ENCODE peak calls at places on chromosome 1, in six cellular contexts. One of them, this sample, is unnamed.

GRCh38 chr1:8212443-8212920 is 105.4 kb upstream of the SLC45A1 start:
- DNase-seq in astrocyte of the spinal cord: no peak
- DNase-seq in ascending aorta: no peak
- DNase-seq in H9: no peak
- DNase-seq in epithelial cell of proximal tubule: no peak
- DNase-seq in GM10248: no peak
- DNase-seq in this sample: no peak

GRCh38 chr1:66357478-66358197 is 176.3 kb upstream of the SGIP1 start:
- DNase-seq in ascending aorta: no peak
- DNase-seq in epithelial cell of proximal tubule: no peak
- DNase-seq in astrocyte of the spinal cord: no peak
- DNase-seq in GM10248: no peak
- DNase-seq in H9: no peak
- DNase-seq in this sample: no peak

GRCh38 chr1:234963180-234963903 is 165.3 kb downstream of the TOMM20 start:
- DNase-seq in ascending aorta: peak; percentile 94
- DNase-seq in astrocyte of the spinal cord: peak; percentile 95
- DNase-seq in GM10248: peak; percentile 87
- DNase-seq in H9: no peak
- DNase-seq in epithelial cell of proximal tubule: no peak
- DNase-seq in this sample: peak; percentile 50

GRCh38 chr1:211613951-211614350 is 35.0 kb upstream of the SLC30A1 start:
- DNase-seq in astrocyte of the spinal cord: no peak
- DNase-seq in epithelial cell of proximal tubule: no peak
- DNase-seq in ascending aorta: peak; percentile 63
- DNase-seq in GM10248: no peak
- DNase-seq in H9: no peak
- DNase-seq in this sample: no peak

GRCh38 chr1:84704872-84705426 is 14.7 kb upstream of the SSX2IP start:
- DNase-seq in ascending aorta: no peak
- DNase-seq in astrocyte of the spinal cord: no peak
- DNase-seq in GM10248: no peak
- DNase-seq in epithelial cell of proximal tubule: no peak
- DNase-seq in H9: no peak
- DNase-seq in this sample: no peak

GRCh38 chr1:42529724-42530161 is 66.7 kb downstream of the CCDC30 start:
- DNase-seq in astrocyte of the spinal cord: peak; percentile 25
- DNase-seq in GM10248: no peak
- DNase-seq in H9: no peak
- DNase-seq in ascending aorta: no peak
- DNase-seq in epithelial cell of proximal tubule: peak; percentile 89
- DNase-seq in this sample: peak; percentile 65

GRCh38 chr1:41431490-41432350 is 52.8 kb downstream of the EDN2 start:
- DNase-seq in H9: no peak
- DNase-seq in ascending aorta: no peak
- DNase-seq in epithelial cell of proximal tubule: no peak
- DNase-seq in GM10248: no peak
- DNase-seq in astrocyte of the spinal cord: no peak
- DNase-seq in this sample: no peak

GRCh38 chr1:71071720-71072119 is 9.1 kb downstream of the ZRANB2 start:
- DNase-seq in astrocyte of the spinal cord: no peak
- DNase-seq in ascending aorta: no peak
- DNase-seq in GM10248: no peak
- DNase-seq in epithelial cell of proximal tubule: no peak
- DNase-seq in H9: no peak
- DNase-seq in this sample: no peak

GRCh38 chr1:29650476-29650875 is 414.2 kb downstream of the PTPRU start:
- DNase-seq in astrocyte of the spinal cord: no peak
- DNase-seq in epithelial cell of proximal tubule: no peak
- DNase-seq in ascending aorta: peak; percentile 34
- DNase-seq in H9: peak; percentile 5
- DNase-seq in GM10248: no peak
- DNase-seq in this sample: no peak

GRCh38 chr1:246724001-246724724 is at the start of gene SCCPDH:
- DNase-seq in H9: peak; percentile 71
- DNase-seq in GM10248: peak; percentile 94
- DNase-seq in ascending aorta: peak; percentile 84
- DNase-seq in astrocyte of the spinal cord: peak; percentile 74
- DNase-seq in epithelial cell of proximal tubule: no peak
- DNase-seq in this sample: peak; percentile 63

GRCh38 chr1:58739851-58740466 is 40.1 kb upstream of the MYSM1 start:
- DNase-seq in H9: no peak
- DNase-seq in astrocyte of the spinal cord: peak; percentile 75
- DNase-seq in epithelial cell of proximal tubule: no peak
- DNase-seq in ascending aorta: no peak
- DNase-seq in GM10248: peak; percentile 70
- DNase-seq in this sample: peak; percentile 69

GRCh38 chr1:111679541-111679940 is 59.7 kb downstream of the INKA2 start:
- DNase-seq in H9: no peak
- DNase-seq in astrocyte of the spinal cord: no peak
- DNase-seq in GM10248: no peak
- DNase-seq in ascending aorta: no peak
- DNase-seq in epithelial cell of proximal tubule: no peak
- DNase-seq in this sample: no peak

GRCh38 chr1:94514095-94514727 is 27.3 kb downstream of the F3 start:
- DNase-seq in GM10248: no peak
- DNase-seq in astrocyte of the spinal cord: no peak
- DNase-seq in epithelial cell of proximal tubule: no peak
- DNase-seq in H9: peak; percentile 36
- DNase-seq in ascending aorta: no peak
- DNase-seq in this sample: peak; percentile 53

GRCh38 chr1:110462964-110463363 is 12.0 kb downstream of the PROK1 start:
- DNase-seq in GM10248: no peak
- DNase-seq in H9: no peak
- DNase-seq in ascending aorta: no peak
- DNase-seq in epithelial cell of proximal tubule: no peak
- DNase-seq in astrocyte of the spinal cord: no peak
- DNase-seq in this sample: no peak

GRCh38 chr1:64864018-64864945 is 102.1 kb downstream of the JAK1 start:
- DNase-seq in H9: no peak
- DNase-seq in epithelial cell of proximal tubule: no peak
- DNase-seq in GM10248: peak; percentile 84
- DNase-seq in ascending aorta: peak; percentile 74
- DNase-seq in astrocyte of the spinal cord: no peak
- DNase-seq in this sample: peak; percentile 55

GRCh38 chr1:186440584-186440983 is 20.3 kb downstream of the PDC start:
- DNase-seq in GM10248: no peak
- DNase-seq in H9: no peak
- DNase-seq in ascending aorta: no peak
- DNase-seq in astrocyte of the spinal cord: peak; percentile 10
- DNase-seq in epithelial cell of proximal tubule: peak; percentile 33
- DNase-seq in this sample: peak; percentile 18

GRCh38 chr1:8348056-8348776 is 30.3 kb downstream of the SLC45A1 start:
- DNase-seq in astrocyte of the spinal cord: no peak
- DNase-seq in H9: no peak
- DNase-seq in GM10248: no peak
- DNase-seq in epithelial cell of proximal tubule: no peak
- DNase-seq in ascending aorta: no peak
- DNase-seq in this sample: no peak

GRCh38 chr1:77889240-77889637 is 815 bp downstream of the NEXN start:
- DNase-seq in ascending aorta: no peak
- DNase-seq in epithelial cell of proximal tubule: peak; percentile 25
- DNase-seq in GM10248: no peak
- DNase-seq in H9: no peak
- DNase-seq in astrocyte of the spinal cord: peak; percentile 74
- DNase-seq in this sample: peak; percentile 53

GRCh38 chr1:167016090-167016750 is 27.1 kb downstream of the MAEL start:
- DNase-seq in epithelial cell of proximal tubule: no peak
- DNase-seq in ascending aorta: no peak
- DNase-seq in GM10248: no peak
- DNase-seq in H9: no peak
- DNase-seq in astrocyte of the spinal cord: no peak
- DNase-seq in this sample: peak; percentile 9

GRCh38 chr1:98210064-98210463 is 289.2 kb upstream of the DPYD start:
- DNase-seq in GM10248: no peak
- DNase-seq in epithelial cell of proximal tubule: peak; percentile 3
- DNase-seq in H9: no peak
- DNase-seq in ascending aorta: no peak
- DNase-seq in astrocyte of the spinal cord: peak; percentile 90
- DNase-seq in this sample: no peak

GRCh38 chr1:87335175-87335992 is 6.7 kb downstream of the LMO4 start:
- DNase-seq in astrocyte of the spinal cord: peak; percentile 30
- DNase-seq in ascending aorta: peak; percentile 81
- DNase-seq in H9: peak; percentile 52
- DNase-seq in epithelial cell of proximal tubule: no peak
- DNase-seq in GM10248: peak; percentile 78
- DNase-seq in this sample: peak; percentile 39
- TF ChIP-seq CTCF in astrocyte of the spinal cord: no peak
- TF ChIP-seq CTCF in ascending aorta: no peak
- TF ChIP-seq CTCF in H9: no peak
- TF ChIP-seq CTCF in epithelial cell of proximal tubule: no peak
- TF ChIP-seq CTCF in GM10248: peak; percentile 41
- TF ChIP-seq CTCF in this sample: peak; percentile 33

GRCh38 chr1:179372160-179372559 is 6.4 kb downstream of the AXDND1 start:
- DNase-seq in epithelial cell of proximal tubule: no peak
- DNase-seq in GM10248: no peak
- DNase-seq in astrocyte of the spinal cord: no peak
- DNase-seq in ascending aorta: no peak
- DNase-seq in H9: no peak
- DNase-seq in this sample: no peak

GRCh38 chr1:179369751-179370341 is 4.1 kb downstream of the AXDND1 start:
- DNase-seq in ascending aorta: no peak
- DNase-seq in epithelial cell of proximal tubule: no peak
- DNase-seq in GM10248: peak; percentile 64
- DNase-seq in astrocyte of the spinal cord: peak; percentile 80
- DNase-seq in H9: no peak
- DNase-seq in this sample: peak; percentile 81

GRCh38 chr1:179365342-179366092 is at the start of gene AXDND1:
- DNase-seq in astrocyte of the spinal cord: peak; percentile 86
- DNase-seq in GM10248: peak; percentile 90
- DNase-seq in ascending aorta: peak; percentile 93
- DNase-seq in epithelial cell of proximal tubule: no peak
- DNase-seq in H9: peak; percentile 81
- DNase-seq in this sample: peak; percentile 79

DNA sequence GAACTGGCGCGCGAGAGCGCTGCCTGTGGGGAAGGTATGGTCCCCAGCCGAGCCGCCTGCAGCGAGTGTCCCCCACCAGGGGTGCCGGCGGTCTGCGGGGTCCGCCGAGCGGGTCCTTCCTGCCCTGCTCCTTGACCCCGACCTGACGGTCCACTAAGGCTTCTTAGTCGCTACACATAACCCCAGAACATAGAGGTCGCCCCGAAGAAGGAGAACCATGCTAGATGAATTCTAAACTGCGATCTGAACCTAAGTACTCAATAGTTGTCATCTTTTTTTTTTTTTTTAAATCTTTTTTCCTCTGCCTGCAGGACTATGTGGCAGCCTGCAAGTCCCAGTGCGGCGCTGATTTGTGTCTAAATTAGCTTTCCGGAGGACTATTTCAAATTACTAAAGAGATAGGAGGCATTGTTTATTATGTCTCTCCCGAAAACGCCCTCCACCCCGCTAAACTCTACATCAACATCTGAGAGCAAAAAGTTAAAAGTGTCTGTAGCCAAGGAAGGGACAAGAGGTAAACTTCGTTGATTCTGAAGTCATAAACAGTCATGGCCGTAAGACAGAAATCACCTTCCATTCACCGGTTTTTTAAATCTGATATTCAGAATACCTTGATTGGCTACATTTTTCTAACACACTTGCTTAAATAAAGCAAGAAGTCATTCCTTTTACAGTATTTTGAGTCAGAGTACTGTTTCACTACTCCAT is 476 bp downstream of the AXDND1 start:
- DNase-seq in ascending aorta: no peak
- DNase-seq in H9: no peak
- DNase-seq in astrocyte of the spinal cord: peak; percentile 21
- DNase-seq in epithelial cell of proximal tubule: no peak
- DNase-seq in GM10248: peak; percentile 15
- DNase-seq in this sample: peak; percentile 12
- TF ChIP-seq CTCF in ascending aorta: no peak
- TF ChIP-seq CTCF in H9: no peak
- TF ChIP-seq CTCF in astrocyte of the spinal cord: no peak
- TF ChIP-seq CTCF in epithelial cell of proximal tubule: peak; percentile 6
- TF ChIP-seq CTCF in GM10248: no peak
- TF ChIP-seq CTCF in this sample: no peak

DNA sequence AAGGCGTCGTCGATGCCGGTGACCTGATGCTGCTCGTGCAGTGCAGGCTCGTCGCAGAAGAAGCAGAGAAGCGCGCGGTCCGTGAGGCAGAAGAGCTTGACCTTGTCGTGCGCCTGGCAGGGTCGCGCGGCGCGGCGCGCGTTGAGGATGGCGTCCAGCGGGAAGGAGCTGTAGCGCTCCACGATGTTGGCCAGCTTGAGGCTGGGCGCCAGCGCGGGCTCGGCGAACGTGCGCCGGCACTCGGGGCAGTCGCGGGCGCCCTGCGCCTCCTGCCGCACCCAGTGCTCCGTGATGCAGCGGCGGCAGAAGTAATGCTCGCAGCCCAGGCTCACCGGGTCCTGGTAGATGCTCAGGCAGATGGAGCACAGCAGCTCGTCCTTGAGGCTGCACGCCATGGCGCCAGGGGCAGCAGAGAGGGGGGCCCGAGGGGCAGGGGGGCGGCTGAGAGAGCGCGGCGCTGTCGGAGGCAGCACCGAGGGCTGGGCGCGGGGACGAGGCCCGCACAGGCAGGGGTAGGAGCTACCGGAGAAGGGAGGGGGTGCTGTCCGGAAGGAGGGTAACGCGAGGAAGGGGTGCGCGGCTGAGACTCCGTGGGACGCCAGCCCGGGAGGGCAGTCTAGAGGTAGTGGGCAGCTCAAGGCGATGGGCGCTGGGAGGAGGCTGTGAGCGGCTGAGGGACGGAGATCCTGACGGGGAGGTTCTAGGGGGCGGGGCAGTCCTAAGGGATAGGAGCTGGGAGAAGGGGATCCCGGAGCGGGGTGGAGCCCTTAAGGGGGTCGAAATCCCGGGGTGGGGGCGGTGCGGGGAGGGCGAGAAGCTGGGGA is 593 bp downstream of the TRIM62 start:
- DNase-seq in GM10248: peak; percentile 48
- DNase-seq in ascending aorta: peak; percentile 76
- DNase-seq in H9: peak; percentile 65
- DNase-seq in astrocyte of the spinal cord: peak; percentile 51
- DNase-seq in epithelial cell of proximal tubule: no peak
- DNase-seq in this sample: peak; percentile 38
- TF ChIP-seq CTCF in GM10248: no peak
- TF ChIP-seq CTCF in ascending aorta: no peak
- TF ChIP-seq CTCF in H9: peak; percentile 18
- TF ChIP-seq CTCF in astrocyte of the spinal cord: no peak
- TF ChIP-seq CTCF in epithelial cell of proximal tubule: no peak
- TF ChIP-seq CTCF in this sample: no peak

GRCh38 chr1:95953668-95954067 is 719.7 kb downstream of the RWDD3 start:
- DNase-seq in astrocyte of the spinal cord: no peak
- DNase-seq in ascending aorta: no peak
- DNase-seq in H9: no peak
- DNase-seq in GM10248: no peak
- DNase-seq in epithelial cell of proximal tubule: no peak
- DNase-seq in this sample: no peak

GRCh38 chr1:95956215-95956614 is 722.2 kb downstream of the RWDD3 start:
- DNase-seq in GM10248: no peak
- DNase-seq in epithelial cell of proximal tubule: no peak
- DNase-seq in astrocyte of the spinal cord: no peak
- DNase-seq in H9: no peak
- DNase-seq in ascending aorta: no peak
- DNase-seq in this sample: no peak

GRCh38 chr1:95957748-95958147 is 723.7 kb downstream of the RWDD3 start:
- DNase-seq in epithelial cell of proximal tubule: no peak
- DNase-seq in ascending aorta: no peak
- DNase-seq in GM10248: no peak
- DNase-seq in H9: no peak
- DNase-seq in astrocyte of the spinal cord: no peak
- DNase-seq in this sample: no peak

GRCh38 chr1:95951291-95951690 is 717.3 kb downstream of the RWDD3 start:
- DNase-seq in ascending aorta: no peak
- DNase-seq in H9: no peak
- DNase-seq in GM10248: no peak
- DNase-seq in astrocyte of the spinal cord: no peak
- DNase-seq in epithelial cell of proximal tubule: no peak
- DNase-seq in this sample: no peak

GRCh38 chr1:95953005-95953404 is 719.0 kb downstream of the RWDD3 start:
- DNase-seq in H9: peak; percentile 33
- DNase-seq in GM10248: no peak
- DNase-seq in astrocyte of the spinal cord: peak; percentile 41
- DNase-seq in ascending aorta: no peak
- DNase-seq in epithelial cell of proximal tubule: no peak
- DNase-seq in this sample: peak; percentile 32
- TF ChIP-seq CTCF in H9: peak; percentile 59
- TF ChIP-seq CTCF in GM10248: no peak
- TF ChIP-seq CTCF in astrocyte of the spinal cord: peak; percentile 17
- TF ChIP-seq CTCF in ascending aorta: no peak
- TF ChIP-seq CTCF in epithelial cell of proximal tubule: peak; percentile 41
- TF ChIP-seq CTCF in this sample: peak; percentile 17